ENCODE peak calls at places on chromosomes 1 and 21, in seven cellular contexts. One of them, this sample, is unnamed.

GRCh38 chr21:39633770-39634181 is 21.0 kb downstream of the B3GALT5 start:
- DNase-seq in GM12891: no peak
- DNase-seq in anterior cingulate cortex: no peak
- DNase-seq in H54: peak
- DNase-seq in CD8-positive, alpha-beta T cell: no peak
- DNase-seq in B cell: no peak
- DNase-seq in iris pigment epithelial cell: peak
- DNase-seq in this sample: peak

GRCh38 chr1:156276966-156277381 is 5.7 kb downstream of the SMG5 start:
- DNase-seq in GM12891: no peak
- DNase-seq in B cell: no peak
- DNase-seq in iris pigment epithelial cell: peak
- DNase-seq in H54: no peak
- DNase-seq in anterior cingulate cortex: no peak
- DNase-seq in CD8-positive, alpha-beta T cell: no peak
- DNase-seq in this sample: no peak

GRCh38 chr1:117613969-117614865 is 8.4 kb downstream of the TENT5C start:
- DNase-seq in CD8-positive, alpha-beta T cell: peak
- DNase-seq in iris pigment epithelial cell: no peak
- DNase-seq in anterior cingulate cortex: no peak
- DNase-seq in B cell: no peak
- DNase-seq in GM12891: no peak
- DNase-seq in H54: no peak
- DNase-seq in this sample: no peak

GRCh38 chr1:66542811-66543767 is 9.1 kb downstream of the SGIP1 start:
- DNase-seq in GM12891: no peak
- DNase-seq in B cell: no peak
- DNase-seq in anterior cingulate cortex: no peak
- DNase-seq in iris pigment epithelial cell: peak
- DNase-seq in H54: no peak
- DNase-seq in CD8-positive, alpha-beta T cell: no peak
- DNase-seq in this sample: peak

GRCh38 chr1:183148599-183148998 is 37.5 kb upstream of the LAMC2 start:
- DNase-seq in iris pigment epithelial cell: peak
- DNase-seq in CD8-positive, alpha-beta T cell: no peak
- DNase-seq in anterior cingulate cortex: no peak
- DNase-seq in GM12891: no peak
- DNase-seq in B cell: no peak
- DNase-seq in H54: no peak
- DNase-seq in this sample: no peak

GRCh38 chr1:20266141-20266540 is 24.5 kb upstream of the VWA5B1 start:
- DNase-seq in B cell: no peak
- DNase-seq in iris pigment epithelial cell: peak
- DNase-seq in GM12891: no peak
- DNase-seq in anterior cingulate cortex: no peak
- DNase-seq in CD8-positive, alpha-beta T cell: no peak
- DNase-seq in H54: no peak
- DNase-seq in this sample: no peak

GRCh38 chr21:46000182-46000730 is 18.7 kb downstream of the COL6A1 start:
- DNase-seq in H54: no peak
- DNase-seq in GM12891: no peak
- DNase-seq in anterior cingulate cortex: no peak
- DNase-seq in iris pigment epithelial cell: no peak
- DNase-seq in CD8-positive, alpha-beta T cell: peak
- DNase-seq in B cell: peak
- DNase-seq in this sample: no peak

GRCh38 chr1:68819190-68819829 is 322.4 kb upstream of the DEPDC1 start:
- DNase-seq in CD8-positive, alpha-beta T cell: no peak
- DNase-seq in GM12891: peak
- DNase-seq in iris pigment epithelial cell: peak
- DNase-seq in B cell: no peak
- DNase-seq in anterior cingulate cortex: no peak
- DNase-seq in H54: peak
- DNase-seq in this sample: peak

GRCh38 chr1:188872376-188872775 is 1605.3 kb downstream of the BRINP3 start:
- DNase-seq in B cell: no peak
- DNase-seq in GM12891: no peak
- DNase-seq in CD8-positive, alpha-beta T cell: no peak
- DNase-seq in iris pigment epithelial cell: peak
- DNase-seq in H54: no peak
- DNase-seq in anterior cingulate cortex: no peak
- DNase-seq in this sample: no peak

GRCh38 chr1:71621785-71622184 is 541.0 kb upstream of the ZRANB2 start:
- DNase-seq in H54: peak
- DNase-seq in CD8-positive, alpha-beta T cell: no peak
- DNase-seq in anterior cingulate cortex: no peak
- DNase-seq in GM12891: no peak
- DNase-seq in iris pigment epithelial cell: peak
- DNase-seq in B cell: no peak
- DNase-seq in this sample: peak

GRCh38 chr21:44911384-44912157 is 9.1 kb downstream of the ITGB2 start:
- DNase-seq in iris pigment epithelial cell: no peak
- DNase-seq in H54: peak
- DNase-seq in B cell: peak
- DNase-seq in GM12891: peak
- DNase-seq in anterior cingulate cortex: peak
- DNase-seq in CD8-positive, alpha-beta T cell: peak
- DNase-seq in this sample: peak

GRCh38 chr1:41340655-41341364 is 20.4 kb upstream of the FOXO6 start:
- DNase-seq in anterior cingulate cortex: no peak
- DNase-seq in iris pigment epithelial cell: no peak
- DNase-seq in GM12891: no peak
- DNase-seq in B cell: no peak
- DNase-seq in CD8-positive, alpha-beta T cell: no peak
- DNase-seq in H54: no peak
- DNase-seq in this sample: no peak